ENCODE peak calls at places on chromosomes 1 and 21, in six cellular contexts. One of them, this sample, is unnamed.

GRCh38 chr21:40586575-40586974 is 260.4 kb downstream of the DSCAM start:
- DNase-seq in H9: no peak
- DNase-seq in IMR-90: no peak
- DNase-seq in mesenchymal stem cell: no peak
- DNase-seq in mesendoderm: no peak
- DNase-seq in H1: no peak
- DNase-seq in this sample: no peak

GRCh38 chr1:232302376-232303049 is 327.4 kb downstream of the SIPA1L2 start:
- DNase-seq in H9: no peak
- DNase-seq in IMR-90: no peak
- DNase-seq in mesenchymal stem cell: no peak
- DNase-seq in mesendoderm: peak
- DNase-seq in H1: no peak
- DNase-seq in this sample: no peak

GRCh38 chr1:204319462-204319861 is 40.3 kb downstream of the PLEKHA6 start:
- DNase-seq in H9: no peak
- DNase-seq in IMR-90: peak
- DNase-seq in mesenchymal stem cell: peak
- DNase-seq in mesendoderm: peak
- DNase-seq in H1: no peak
- DNase-seq in this sample: no peak

GRCh38 chr1:57835620-57836019 is 411.8 kb upstream of the DAB1 start:
- DNase-seq in H9: peak
- DNase-seq in IMR-90: no peak
- DNase-seq in mesenchymal stem cell: no peak
- DNase-seq in mesendoderm: peak
- DNase-seq in H1: no peak
- DNase-seq in this sample: no peak

GRCh38 chr1:24909388-24909898 is 20.6 kb downstream of the RUNX3 start:
- DNase-seq in H9: peak
- DNase-seq in IMR-90: peak
- DNase-seq in mesenchymal stem cell: peak
- DNase-seq in mesendoderm: peak
- DNase-seq in H1: peak
- DNase-seq in this sample: peak

GRCh38 chr1:55081188-55081904 is 42.0 kb downstream of the PCSK9 start:
- DNase-seq in H9: no peak
- DNase-seq in IMR-90: peak
- DNase-seq in mesenchymal stem cell: peak
- DNase-seq in mesendoderm: peak
- DNase-seq in H1: no peak
- DNase-seq in this sample: no peak

GRCh38 chr1:2113620-2114135 is 63.5 kb downstream of the PRKCZ start:
- DNase-seq in H9: no peak
- DNase-seq in IMR-90: no peak
- DNase-seq in mesenchymal stem cell: no peak
- DNase-seq in mesendoderm: no peak
- DNase-seq in H1: no peak
- DNase-seq in this sample: no peak

GRCh38 chr1:31723828-31724359 is 20.1 kb upstream of the COL16A1 start:
- DNase-seq in H9: peak
- DNase-seq in IMR-90: peak
- DNase-seq in mesenchymal stem cell: peak
- DNase-seq in mesendoderm: peak
- DNase-seq in H1: no peak
- DNase-seq in this sample: peak

GRCh38 chr1:221430133-221430960 is 311.5 kb downstream of the DUSP10 start:
- DNase-seq in H9: no peak
- DNase-seq in IMR-90: peak
- DNase-seq in mesenchymal stem cell: peak
- DNase-seq in mesendoderm: no peak
- DNase-seq in H1: no peak
- DNase-seq in this sample: no peak

GRCh38 chr1:82195245-82195644 is 394.5 kb downstream of the ADGRL2 start:
- DNase-seq in H9: no peak
- DNase-seq in IMR-90: no peak
- DNase-seq in mesenchymal stem cell: no peak
- DNase-seq in mesendoderm: no peak
- DNase-seq in H1: no peak
- DNase-seq in this sample: no peak

GRCh38 chr1:30524840-30525617 is 198.4 kb downstream of the MATN1 start:
- DNase-seq in H9: no peak
- DNase-seq in IMR-90: no peak
- DNase-seq in mesenchymal stem cell: no peak
- DNase-seq in mesendoderm: no peak
- DNase-seq in H1: no peak
- DNase-seq in this sample: no peak

GRCh38 chr1:27509127-27510080 is 19.4 kb upstream of the WASF2 start:
- DNase-seq in H9: no peak
- DNase-seq in IMR-90: no peak
- DNase-seq in mesenchymal stem cell: no peak
- DNase-seq in mesendoderm: no peak
- DNase-seq in H1: no peak
- DNase-seq in this sample: no peak

GRCh38 chr1:70486676-70487470 is 75.8 kb downstream of the CTH start:
- DNase-seq in H9: no peak
- DNase-seq in IMR-90: peak
- DNase-seq in mesenchymal stem cell: peak
- DNase-seq in mesendoderm: peak
- DNase-seq in H1: no peak
- DNase-seq in this sample: no peak

GRCh38 chr1:203278087-203278884 is 27.0 kb upstream of the BTG2 start:
- DNase-seq in H9: peak
- DNase-seq in IMR-90: peak
- DNase-seq in mesenchymal stem cell: peak
- DNase-seq in mesendoderm: peak
- DNase-seq in H1: no peak
- DNase-seq in this sample: no peak

GRCh38 chr21:20452935-20453334 is 545.3 kb upstream of the NCAM2 start:
- DNase-seq in H9: no peak
- DNase-seq in IMR-90: no peak
- DNase-seq in mesenchymal stem cell: no peak
- DNase-seq in mesendoderm: no peak
- DNase-seq in H1: no peak
- DNase-seq in this sample: no peak

GRCh38 chr1:180415985-180416633 is 86.3 kb downstream of the ACBD6 start:
- DNase-seq in H9: no peak
- DNase-seq in IMR-90: peak
- DNase-seq in mesenchymal stem cell: peak
- DNase-seq in mesendoderm: peak
- DNase-seq in H1: no peak
- DNase-seq in this sample: peak

GRCh38 chr1:10665930-10666850 is 130.3 kb downstream of the CASZ1 start:
- DNase-seq in H9: no peak
- DNase-seq in IMR-90: no peak
- DNase-seq in mesenchymal stem cell: no peak
- DNase-seq in mesendoderm: no peak
- DNase-seq in H1: no peak
- DNase-seq in this sample: no peak

GRCh38 chr1:243254233-243254926 is 701 bp downstream of the CEP170 start:
- DNase-seq in H9: peak
- DNase-seq in IMR-90: peak
- DNase-seq in mesenchymal stem cell: peak
- DNase-seq in mesendoderm: peak
- DNase-seq in H1: no peak
- DNase-seq in this sample: peak

GRCh38 chr1:26335774-26336476 is 18.0 kb downstream of the CRYBG2 start:
- DNase-seq in H9: no peak
- DNase-seq in IMR-90: no peak
- DNase-seq in mesenchymal stem cell: no peak
- DNase-seq in mesendoderm: no peak
- DNase-seq in H1: no peak
- DNase-seq in this sample: no peak

GRCh38 chr1:15760520-15761211 is 2.1 kb downstream of the FBLIM1 start:
- DNase-seq in H9: peak
- DNase-seq in IMR-90: peak
- DNase-seq in mesenchymal stem cell: peak
- DNase-seq in mesendoderm: peak
- DNase-seq in H1: no peak
- DNase-seq in this sample: no peak

GRCh38 chr21:39680216-39680615 is 64.8 kb upstream of the IGSF5 start:
- DNase-seq in H9: no peak
- DNase-seq in IMR-90: no peak
- DNase-seq in mesenchymal stem cell: no peak
- DNase-seq in mesendoderm: no peak
- DNase-seq in H1: no peak
- DNase-seq in this sample: no peak

GRCh38 chr1:115251856-115252255 is 86.2 kb downstream of the NGF start:
- DNase-seq in H9: no peak
- DNase-seq in IMR-90: peak
- DNase-seq in mesenchymal stem cell: peak
- DNase-seq in mesendoderm: no peak
- DNase-seq in H1: no peak
- DNase-seq in this sample: no peak

GRCh38 chr1:181409981-181410380 is 73.3 kb upstream of the CACNA1E start:
- DNase-seq in H9: no peak
- DNase-seq in IMR-90: no peak
- DNase-seq in mesenchymal stem cell: no peak
- DNase-seq in mesendoderm: no peak
- DNase-seq in H1: no peak
- DNase-seq in this sample: no peak

GRCh38 chr1:67052741-67053534 is 1.0 kb downstream of the SLC35D1 start:
- DNase-seq in H9: peak
- DNase-seq in IMR-90: peak
- DNase-seq in mesenchymal stem cell: peak
- DNase-seq in mesendoderm: peak
- DNase-seq in H1: no peak
- DNase-seq in this sample: peak

GRCh38 chr1:35773711-35774110 is 3.9 kb upstream of the CLSPN start:
- DNase-seq in H9: no peak
- DNase-seq in IMR-90: no peak
- DNase-seq in mesenchymal stem cell: no peak
- DNase-seq in mesendoderm: no peak
- DNase-seq in H1: no peak
- DNase-seq in this sample: no peak

GRCh38 chr1:35769759-35770446 is at the start of gene CLSPN:
- DNase-seq in H9: peak
- DNase-seq in IMR-90: peak
- DNase-seq in mesenchymal stem cell: peak
- DNase-seq in mesendoderm: peak
- DNase-seq in H1: peak
- DNase-seq in this sample: peak

GRCh38 chr1:35764283-35764682 is 5.5 kb downstream of the CLSPN start:
- DNase-seq in H9: no peak
- DNase-seq in IMR-90: no peak
- DNase-seq in mesenchymal stem cell: no peak
- DNase-seq in mesendoderm: no peak
- DNase-seq in H1: no peak
- DNase-seq in this sample: no peak

GRCh38 chr1:35769188-35769758 is 505 bp downstream of the CLSPN start:
- DNase-seq in H9: peak
- DNase-seq in IMR-90: peak
- DNase-seq in mesenchymal stem cell: peak
- DNase-seq in mesendoderm: peak
- DNase-seq in H1: peak
- DNase-seq in this sample: peak

GRCh38 chr1:35768350-35769187 is 1.2 kb downstream of the CLSPN start:
- DNase-seq in H9: no peak
- DNase-seq in IMR-90: no peak
- DNase-seq in mesenchymal stem cell: peak
- DNase-seq in mesendoderm: peak
- DNase-seq in H1: no peak
- DNase-seq in this sample: no peak
- H3K4ac ChIP-seq in H9: no peak
- H3K4ac ChIP-seq in IMR-90: peak
- H3K4ac ChIP-seq in mesenchymal stem cell: no peak
- H3K4ac ChIP-seq in mesendoderm: peak
- H3K4ac ChIP-seq in H1: no peak
- H3K4ac ChIP-seq in this sample: no peak

GRCh38 chr1:7916431-7916830 is 24.2 kb downstream of the TNFRSF9 start:
- DNase-seq in H9: no peak
- DNase-seq in IMR-90: no peak
- DNase-seq in mesenchymal stem cell: no peak
- DNase-seq in mesendoderm: no peak
- DNase-seq in H1: no peak
- DNase-seq in this sample: no peak
- H3K4me2 ChIP-seq in H9: no peak
- H3K4me2 ChIP-seq in IMR-90: no peak
- H3K4me2 ChIP-seq in mesenchymal stem cell: no peak
- H3K4me2 ChIP-seq in mesendoderm: no peak
- H3K4me2 ChIP-seq in H1: no peak
- H3K4me2 ChIP-seq in this sample: no peak

GRCh38 chr1:183996036-183996376 is 41.5 kb downstream of the COLGALT2 start:
- DNase-seq in H9: no peak
- DNase-seq in IMR-90: no peak
- DNase-seq in mesenchymal stem cell: no peak
- DNase-seq in mesendoderm: no peak
- DNase-seq in H1: no peak
- DNase-seq in this sample: no peak

GRCh38 chr1:183993132-183993531 is 44.4 kb downstream of the COLGALT2 start:
- DNase-seq in H9: no peak
- DNase-seq in IMR-90: no peak
- DNase-seq in mesenchymal stem cell: no peak
- DNase-seq in mesendoderm: no peak
- DNase-seq in H1: no peak
- DNase-seq in this sample: no peak

GRCh38 chr1:183995322-183996035 is 42.0 kb downstream of the COLGALT2 start:
- DNase-seq in H9: peak
- DNase-seq in IMR-90: peak
- DNase-seq in mesenchymal stem cell: peak
- DNase-seq in mesendoderm: peak
- DNase-seq in H1: no peak
- DNase-seq in this sample: no peak

GRCh38 chr1:183998045-183998444 is 39.5 kb downstream of the COLGALT2 start:
- DNase-seq in H9: no peak
- DNase-seq in IMR-90: no peak
- DNase-seq in mesenchymal stem cell: no peak
- DNase-seq in mesendoderm: no peak
- DNase-seq in H1: no peak
- DNase-seq in this sample: no peak

GRCh38 chr1:183996396-183996795 is 41.1 kb downstream of the COLGALT2 start:
- DNase-seq in H9: no peak
- DNase-seq in IMR-90: no peak
- DNase-seq in mesenchymal stem cell: no peak
- DNase-seq in mesendoderm: peak
- DNase-seq in H1: no peak
- DNase-seq in this sample: no peak
- H3K4ac ChIP-seq in H9: no peak
- H3K4ac ChIP-seq in IMR-90: no peak
- H3K4ac ChIP-seq in mesenchymal stem cell: no peak
- H3K4ac ChIP-seq in mesendoderm: no peak
- H3K4ac ChIP-seq in H1: no peak
- H3K4ac ChIP-seq in this sample: no peak

GRCh38 chr1:96865731-96866684 is 144.4 kb downstream of the PTBP2 start:
- DNase-seq in H9: no peak
- DNase-seq in IMR-90: peak
- DNase-seq in mesenchymal stem cell: peak
- DNase-seq in mesendoderm: no peak
- DNase-seq in H1: no peak
- DNase-seq in this sample: no peak
- H3K4me2 ChIP-seq in H9: no peak
- H3K4me2 ChIP-seq in IMR-90: peak
- H3K4me2 ChIP-seq in mesenchymal stem cell: no peak
- H3K4me2 ChIP-seq in mesendoderm: no peak
- H3K4me2 ChIP-seq in H1: no peak
- H3K4me2 ChIP-seq in this sample: no peak

This sample was measured in neuronal stem cell.